ENCODE peak calls at places on chromosomes 4 and X, in ten cellular contexts. J is cardiac muscle cell; E is GM23338; Q is CD4-positive, alpha-beta T cell; N is PC-9; K is heart left ventricle; V is thyroid gland; F is CD8-positive, alpha-beta memory T cell; M is dorsolateral prefrontal cortex; L is WERI-Rb-1. B is an unnamed sample.

GRCh38 chrX:148691456-148691855 is 191.0 kb downstream of the AFF2 start:
- DNase-seq in J (no peak), E (no peak), Q (no peak), N (no peak), K (no peak), V (no peak), F (no peak), M (no peak), L (no peak), B (no peak)

GRCh38 chr4:5366421-5366820 is 315.1 kb downstream of the STK32B start:
- DNase-seq in J (no peak), E (no peak), Q (no peak), N (no peak), K (no peak), V (no peak), F (no peak), M (no peak), L (no peak), B (no peak)

GRCh38 chrX:15277594-15277993 is 7.7 kb upstream of the ASB9 start:
- DNase-seq in J (no peak), E (no peak), Q (no peak), N (no peak), K (no peak), V (peak; percentile 34), F (no peak), M (no peak), L (no peak), B (no peak)

GRCh38 chr4:154983714-154984113 is 202.6 kb downstream of the RBM46 start:
- DNase-seq in J (no peak), E (no peak), Q (no peak), N (no peak), K (no peak), V (no peak), F (no peak), M (no peak), L (no peak), B (no peak)

GRCh38 chrX:12159799-12160198 is 21.5 kb downstream of the FRMPD4 start:
- DNase-seq in J (no peak), E (no peak), Q (no peak), N (no peak), K (no peak), V (no peak), F (no peak), M (peak; percentile 11), L (no peak), B (no peak)

GRCh38 chr4:81508786-81509574 is 37.3 kb upstream of the RASGEF1B start:
- DNase-seq in J (no peak), E (no peak), Q (no peak), N (no peak), K (no peak), V (peak; percentile 10), F (no peak), M (no peak), L (no peak), B (no peak)

GRCh38 chr4:1201851-1202525 is 29.6 kb upstream of the SPON2 start:
- DNase-seq in J (no peak), E (no peak), Q (peak; percentile 78), N (no peak), K (peak; percentile 82), V (peak; percentile 33), F (peak; percentile 95), M (peak; percentile 17), L (no peak), B (peak; percentile 54)

GRCh38 chrX:1071351-1071750 is 141.1 kb downstream of the CRLF2 start:
- DNase-seq in J (no peak), E (no peak), Q (no peak), N (no peak), K (no peak), V (no peak), F (no peak), M (no peak), L (no peak), B (no peak)

DNA sequence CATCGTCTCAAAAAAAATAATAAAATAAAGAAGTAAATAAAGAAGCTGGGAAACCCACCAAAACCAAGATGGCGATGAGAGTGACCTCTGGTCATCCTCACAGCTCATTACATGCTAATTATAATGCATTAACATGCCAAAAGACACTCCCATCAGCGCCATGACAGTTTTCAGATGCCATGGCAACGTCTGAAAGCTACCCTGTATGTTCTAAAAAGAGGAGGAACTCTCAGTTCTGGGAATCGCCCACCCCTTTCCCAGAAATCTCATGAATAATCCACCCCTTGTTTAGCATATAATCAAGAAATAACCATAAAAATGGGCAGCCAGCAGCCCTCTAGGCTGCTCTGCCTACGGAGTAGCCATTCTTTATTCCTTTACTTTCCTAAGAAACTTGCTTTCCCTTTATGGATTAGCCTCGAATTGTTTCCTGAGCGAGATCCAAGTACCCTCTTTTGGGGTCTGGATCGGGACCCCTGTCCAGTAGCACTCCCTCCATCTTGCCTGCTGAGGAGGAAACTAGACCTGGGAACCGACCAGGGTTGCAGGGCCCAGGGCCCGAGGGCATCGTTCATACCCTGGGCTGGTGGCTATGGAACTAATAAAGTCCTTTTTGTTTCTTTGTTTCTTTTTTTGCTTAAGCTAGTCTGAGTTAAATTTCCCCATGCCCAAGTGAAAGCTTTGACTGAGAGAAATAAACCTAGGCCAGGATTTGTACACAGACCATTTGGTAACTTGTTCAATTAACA is 30.9 kb downstream of the HTT-AS start:
- DNase-seq in J (no peak), E (no peak), Q (no peak), N (no peak), K (no peak), V (no peak), F (no peak), M (no peak), L (no peak), B (no peak)
- H3K27ac ChIP-seq in J (no peak overlapping the region), E (no peak overlapping the region), Q (no peak overlapping the region), N (no peak overlapping the region), K (no peak overlapping the region), V (no peak overlapping the region), F (no peak overlapping the region), M (no peak overlapping the region), L (no peak overlapping the region), B (no peak overlapping the region)

DNA sequence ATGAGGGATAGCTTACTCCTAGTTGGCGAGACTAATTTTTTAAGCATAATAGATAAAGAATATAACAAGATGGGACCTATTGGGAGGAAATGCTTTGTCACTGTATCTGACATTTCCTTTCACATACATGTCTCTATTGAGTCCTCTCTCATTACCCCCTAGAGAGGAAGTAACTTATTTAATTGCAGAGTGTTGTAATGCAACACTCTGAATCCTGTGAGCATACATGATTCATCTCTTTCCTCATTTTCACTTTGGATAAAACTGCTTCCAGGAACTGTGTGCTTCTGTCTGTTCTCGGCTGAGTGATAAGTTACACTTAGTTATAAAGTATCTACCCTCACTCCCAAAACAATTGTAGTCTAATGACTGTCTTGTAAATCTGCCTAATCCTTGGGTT is 266.1 kb upstream of the ANXA10 start:
- DNase-seq in J (no peak), E (no peak), Q (no peak), N (no peak), K (no peak), V (no peak), F (no peak), M (no peak), L (no peak), B (no peak)
- H3K27ac ChIP-seq in J (no peak overlapping the region), E (no peak overlapping the region), Q (no peak overlapping the region), N (no peak overlapping the region), K (no peak overlapping the region), V (no peak overlapping the region), F (no peak overlapping the region), M (no peak overlapping the region), L (no peak overlapping the region), B (no peak overlapping the region)

GRCh38 chr4:22875592-22876257 is 183.0 kb downstream of the GBA3 start:
- DNase-seq in J (no peak), E (no peak), Q (no peak), N (no peak), K (no peak), V (no peak), F (no peak), M (no peak), L (no peak), B (no peak)

GRCh38 chr4:22869235-22869634 is 176.5 kb downstream of the GBA3 start:
- DNase-seq in J (no peak), E (peak; percentile 64), Q (no peak), N (no peak), K (no peak), V (no peak), F (no peak), M (no peak), L (no peak), B (no peak)

GRCh38 chr4:22874334-22874912 is 181.7 kb downstream of the GBA3 start:
- DNase-seq in J (no peak), E (no peak), Q (no peak), N (no peak), K (no peak), V (no peak), F (no peak), M (no peak), L (no peak), B (no peak)

GRCh38 chr4:22873899-22874298 is 181.2 kb downstream of the GBA3 start:
- DNase-seq in J (no peak), E (no peak), Q (no peak), N (no peak), K (no peak), V (no peak), F (no peak), M (no peak), L (no peak), B (no peak)

GRCh38 chr4:22870847-22871246 is 178.1 kb downstream of the GBA3 start:
- DNase-seq in J (no peak), E (no peak), Q (no peak), N (no peak), K (no peak), V (no peak), F (no peak), M (no peak), L (no peak), B (no peak)
- H3K27ac ChIP-seq in J (no peak overlapping the region), E (no peak overlapping the region), Q (no peak overlapping the region), N (no peak overlapping the region), K (no peak overlapping the region), V (no peak overlapping the region), F (no peak overlapping the region), M (no peak overlapping the region), L (no peak overlapping the region), B (no peak overlapping the region)

GRCh38 chr4:77917601-77918000 is 55.0 kb downstream of the MRPL1 start:
- DNase-seq in J (no peak), E (no peak), Q (no peak), N (no peak), K (no peak), V (no peak), F (no peak), M (no peak), L (no peak), B (peak; percentile 41)

GRCh38 chr4:77921701-77922100 is 59.1 kb downstream of the MRPL1 start:
- DNase-seq in J (no peak), E (no peak), Q (no peak), N (peak; percentile 5), K (no peak), V (no peak), F (no peak), M (no peak), L (no peak), B (no peak)

GRCh38 chr4:77917075-77917474 is 54.4 kb downstream of the MRPL1 start:
- DNase-seq in J (no peak), E (no peak), Q (no peak), N (no peak), K (no peak), V (no peak), F (no peak), M (no peak), L (no peak), B (no peak)

GRCh38 chr4:77920371-77920770 is 57.7 kb downstream of the MRPL1 start:
- DNase-seq in J (no peak), E (peak; percentile 15), Q (no peak), N (no peak), K (no peak), V (no peak), F (no peak), M (no peak), L (no peak), B (no peak)

DNA sequence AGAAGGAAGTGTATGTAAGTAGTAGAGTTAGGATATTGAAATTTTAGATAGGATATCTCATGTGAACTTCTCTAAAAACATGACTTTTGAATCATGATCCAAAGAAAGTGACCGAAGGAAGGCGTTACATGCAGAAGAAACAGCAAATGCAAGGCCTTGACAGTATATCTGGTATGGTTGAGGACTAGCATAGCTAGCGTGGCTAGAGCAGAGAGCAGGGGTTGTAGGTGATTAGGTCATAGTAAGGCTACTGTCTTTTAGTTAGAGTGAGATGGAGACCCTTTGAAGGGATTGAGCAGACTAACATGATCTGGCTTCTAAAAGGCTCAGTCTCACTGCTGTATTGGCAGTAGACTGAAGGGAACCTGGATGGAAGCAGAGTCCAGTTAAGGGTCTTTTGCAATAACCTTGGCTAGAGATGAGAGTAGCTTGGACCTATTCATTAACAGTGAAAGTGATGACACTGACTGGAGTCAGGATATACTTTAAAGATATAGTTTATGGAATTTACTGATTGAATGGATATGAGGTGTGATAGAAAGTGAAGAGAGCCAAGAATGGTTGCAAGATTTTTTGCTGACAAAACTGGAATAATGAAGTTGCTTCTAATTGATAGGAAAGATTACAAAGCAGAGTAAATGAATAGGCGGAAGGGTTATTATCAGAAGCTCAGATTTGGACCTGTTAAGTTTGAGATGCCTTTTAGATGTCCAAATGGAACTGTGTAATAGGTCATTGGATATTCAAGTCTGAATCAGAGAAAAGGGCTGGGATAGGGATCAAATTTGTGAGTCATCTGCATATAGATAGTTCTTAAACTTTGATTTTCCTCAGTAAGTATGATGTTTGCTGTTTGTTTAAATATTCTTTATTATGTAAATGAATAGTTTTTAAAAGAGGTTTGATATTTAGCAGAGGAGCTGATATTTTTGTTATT is 59.8 kb downstream of the MRPL1 start:
- DNase-seq in J (no peak), E (no peak), Q (no peak), N (no peak), K (no peak), V (no peak), F (no peak), M (no peak), L (no peak), B (no peak)
- H3K27ac ChIP-seq in J (no peak overlapping the region), E (no peak overlapping the region), Q (no peak overlapping the region), N (peak overlapping the region; percentile 71), K (peak overlapping the region; percentile 80), V (no peak overlapping the region), F (no peak overlapping the region), M (no peak overlapping the region), L (no peak overlapping the region), B (no peak overlapping the region)

B was measured in OCI-LY7.